ENCODE peak calls at places on chromosomes 11 and 22, in six cellular contexts. H is retinal pigment epithelial cell; U is stimulated activated CD4-positive, alpha-beta T cell treated with anti-CD3 and anti-CD28 coated beads, Interleukin-15, amount 100 ng/mL, for 48 hours; P is cardiac muscle cell; K is psoas muscle; D is GM12865. Y is an unnamed sample.

GRCh38 chr11:66484825-66485380 is 4.7 kb downstream of the DPP3 start:
- DNase-seq in H (no peak), P (no peak), U (no peak), K (no peak), D (no peak), Y (no peak)

GRCh38 chr11:69089258-69089657 is 40.5 kb downstream of the TPCN2 start:
- DNase-seq in K (peak), H (peak), D (no peak), U (no peak), P (no peak), Y (no peak)

GRCh38 chr11:106156290-106156937 is 79.0 kb downstream of the AASDHPPT start:
- DNase-seq in D (peak), P (peak), U (no peak), K (no peak), H (peak), Y (peak)

GRCh38 chr11:59174664-59175033 is 2.7 kb downstream of the DTX4 start:
- DNase-seq in D (peak), H (no peak), U (no peak), K (no peak), P (no peak), Y (no peak)

GRCh38 chr11:10355257-10355661 is 50.4 kb downstream of the ADM start:
- DNase-seq in K (no peak), H (no peak), P (no peak), U (no peak), D (no peak), Y (no peak)

GRCh38 chr11:122394326-122394725 is 261.2 kb upstream of the UBASH3B start:
- DNase-seq in P (no peak), K (no peak), H (no peak), U (no peak), D (no peak), Y (no peak)

GRCh38 chr11:126518130-126518995 is 162.9 kb downstream of the ST3GAL4 start:
- DNase-seq in U (no peak), P (no peak), H (no peak), D (no peak), K (no peak), Y (no peak)

GRCh38 chr11:130179396-130180306 is 20.1 kb downstream of the ST14 start:
- DNase-seq in U (no peak), D (no peak), P (no peak), K (no peak), H (no peak), Y (no peak)

GRCh38 chr11:79033833-79034232 is 407.0 kb downstream of the TENM4 start:
- DNase-seq in P (no peak), K (no peak), H (no peak), D (no peak), U (no peak), Y (no peak)

GRCh38 chr11:279966-280761 is 2.0 kb downstream of the NLRP6 start:
- DNase-seq in K (no peak), U (no peak), P (peak), H (no peak), D (no peak), Y (peak)

GRCh38 chr11:134024420-134025085 is 44.3 kb upstream of the JAM3 start:
- DNase-seq in D (no peak), K (no peak), U (peak), P (no peak), H (no peak), Y (no peak)

GRCh38 chr11:15590131-15590530 is 475.4 kb downstream of the INSC start:
- DNase-seq in U (no peak), H (no peak), P (no peak), D (no peak), K (no peak), Y (no peak)

GRCh38 chr22:29032584-29032983 is 29.0 kb downstream of the C22orf31 start:
- DNase-seq in D (no peak), K (no peak), H (no peak), P (no peak), U (no peak), Y (no peak)

GRCh38 chr11:36441610-36442208 is 68.4 kb downstream of the TRAF6 start:
- DNase-seq in P (no peak), H (no peak), D (peak), U (no peak), K (no peak), Y (peak)

GRCh38 chr11:62555464-62556092 is 9.0 kb upstream of the AHNAK start:
- DNase-seq in U (no peak), P (peak), K (no peak), H (no peak), D (peak), Y (peak)

GRCh38 chr22:49101225-49101624 is 726.4 kb downstream of the BRD1 start:
- DNase-seq in P (no peak), K (no peak), U (no peak), H (no peak), D (no peak), Y (no peak)

GRCh38 chr11:123518496-123519054 is 88.5 kb downstream of the GRAMD1B start:
- DNase-seq in D (peak), U (no peak), P (no peak), K (no peak), H (no peak), Y (peak)

GRCh38 chr11:68950268-68950667 is 30.5 kb downstream of the MRGPRD start:
- DNase-seq in H (peak), K (no peak), P (peak), D (peak), U (no peak), Y (no peak)

GRCh38 chr11:36345535-36346141 is 49.5 kb downstream of the PRR5L start:
- DNase-seq in P (no peak), D (no peak), U (no peak), H (no peak), K (no peak), Y (no peak)

GRCh38 chr11:16632295-16633200 is 105.9 kb upstream of the C11orf58 start:
- DNase-seq in P (peak), D (peak), U (no peak), K (no peak), H (no peak), Y (no peak)

GRCh38 chr22:20429254-20430100 is 8.1 kb downstream of the SCARF2 start:
- DNase-seq in P (peak), U (peak), H (no peak), K (no peak), D (peak), Y (peak)

GRCh38 chr11:35549787-35550186 is 24.4 kb upstream of the PAMR1 start:
- DNase-seq in K (no peak), H (peak), U (no peak), P (peak), D (no peak), Y (no peak)

GRCh38 chr11:114075891-114076441 is 16.5 kb downstream of the ZBTB16 start:
- DNase-seq in P (peak), U (no peak), K (peak), H (no peak), D (no peak), Y (no peak)

GRCh38 chr22:32520612-32521011 is 46.0 kb downstream of the FBXO7 start:
- DNase-seq in H (no peak), U (no peak), K (no peak), P (no peak), D (no peak), Y (no peak)

GRCh38 chr11:83044958-83045712 is 26.6 kb downstream of the RAB30 start:
- DNase-seq in H (no peak), U (no peak), P (no peak), D (no peak), K (no peak), Y (peak)

GRCh38 chr11:110463153-110463552 is 33.4 kb downstream of the FDX1 start:
- DNase-seq in D (peak), K (peak), P (peak), H (no peak), U (no peak), Y (no peak)

GRCh38 chr11:35432464-35432863 is 13.1 kb upstream of the SLC1A2 start:
- DNase-seq in U (no peak), K (no peak), H (no peak), D (no peak), P (no peak), Y (no peak)

GRCh38 chr11:1656670-1657069 is 27.1 kb downstream of the KRTAP5-5 start:
- DNase-seq in H (no peak), D (no peak), K (no peak), P (no peak), U (no peak), Y (no peak)

GRCh38 chr11:32266611-32267010 is 168.7 kb downstream of the WT1 start:
- DNase-seq in U (no peak), D (no peak), H (no peak), K (no peak), P (no peak), Y (no peak)

GRCh38 chr11:46295312-46295995 is 18.0 kb downstream of the CREB3L1 start:
- DNase-seq in U (peak), H (no peak), K (peak), P (peak), D (peak), Y (peak)

GRCh38 chr11:118002541-118003019 is 16.4 kb downstream of the IL10RA start:
- DNase-seq in U (peak), H (no peak), D (no peak), K (peak), P (no peak), Y (no peak)

GRCh38 chr11:123300874-123301695 is 106.0 kb upstream of the CLMP start:
- DNase-seq in K (no peak), H (no peak), U (no peak), P (no peak), D (peak), Y (no peak)

GRCh38 chr11:119284344-119285157 is 32.4 kb downstream of the MCAM start:
- DNase-seq in H (no peak), U (no peak), K (no peak), P (peak), D (peak), Y (peak)